ENCODE peak calls at places on chromosomes 11 and 22, in seven cellular contexts. M is endothelial cell of umbilical vein, C is spleen, G is IMR-90, L is heart left ventricle, I is Peyer's patch, B is uterus. K is an unnamed sample.

GRCh38 chr11:70080763-70081162 is 2.6 kb downstream of the ANO1 start:
- DNase-seq in B (no peak), L (no peak), I (no peak), G (no peak), C (no peak), M (no peak), K (peak; percentile 76)

GRCh38 chr11:130211781-130212401 is 52.3 kb downstream of the ST14 start:
- DNase-seq in I (peak; percentile 10), B (no peak), M (no peak), L (peak; percentile 20), C (peak; percentile 77), G (no peak), K (no peak)

GRCh38 chr11:76885390-76886097 is 24.8 kb downstream of the ACER3 start:
- DNase-seq in M (peak; percentile 96), G (peak; percentile 49), C (no peak), L (no peak), I (no peak), B (no peak), K (no peak)

GRCh38 chr22:39519681-39520053 is 695 bp upstream of the ATF4 start:
- DNase-seq in L (peak; percentile 76), B (peak; percentile 66), C (no peak), I (peak; percentile 54), G (no peak), M (no peak), K (no peak)

GRCh38 chr11:3222941-3223905 is 4.6 kb upstream of the MRGPRG start:
- DNase-seq in M (no peak), B (no peak), C (no peak), I (no peak), L (no peak), G (no peak), K (no peak)

GRCh38 chr22:36743591-36744412 is 32.1 kb downstream of the IFT27 start:
- DNase-seq in G (no peak), B (no peak), C (no peak), I (no peak), M (no peak), L (no peak), K (peak; percentile 34)

GRCh38 chr22:36862251-36863242 is 1.7 kb downstream of the NCF4 start:
- DNase-seq in C (peak; percentile 90), I (peak; percentile 74), M (no peak), B (no peak), G (no peak), L (peak; percentile 67), K (no peak)

GRCh38 chr11:70783821-70784220 is 385.5 kb downstream of the CTTN start:
- DNase-seq in C (no peak), G (no peak), B (no peak), I (no peak), M (no peak), L (no peak), K (no peak)

GRCh38 chr11:90204832-90205646 is 17.8 kb downstream of the CHORDC1 start:
- DNase-seq in L (no peak), M (peak; percentile 68), C (no peak), B (no peak), I (no peak), G (peak; percentile 66), K (no peak)

GRCh38 chr11:95228081-95228859 is 2.7 kb downstream of the SESN3 start:
- DNase-seq in C (no peak), L (no peak), M (peak; percentile 14), I (no peak), G (no peak), B (no peak), K (no peak)

GRCh38 chr11:85823816-85824215 is 12.9 kb upstream of the SYTL2 start:
- DNase-seq in C (no peak), I (peak; percentile 49), M (no peak), L (no peak), G (peak; percentile 46), B (no peak), K (no peak)

GRCh38 chr11:101706541-101706940 is 122.7 kb upstream of the TRPC6 start:
- DNase-seq in G (peak; percentile 83), M (no peak), I (no peak), C (no peak), B (no peak), L (no peak), K (no peak)

GRCh38 chr22:30523646-30524489 is 18.4 kb upstream of the SEC14L4 start:
- DNase-seq in I (no peak), M (no peak), B (no peak), L (no peak), C (no peak), G (no peak), K (no peak)

GRCh38 chr11:47394050-47394321 is 14.4 kb upstream of the SLC39A13 start:
- DNase-seq in I (no peak), L (peak; percentile 46), G (no peak), C (peak; percentile 93), B (no peak), M (no peak), K (no peak)

GRCh38 chr22:17493384-17493981 is 69.8 kb upstream of the SLC25A18 start:
- DNase-seq in M (no peak), C (no peak), B (peak; percentile 21), G (no peak), L (no peak), I (no peak), K (no peak)

GRCh38 chr11:110903830-110904229 is 191.6 kb upstream of the ARHGAP20 start:
- DNase-seq in L (no peak), G (peak; percentile 75), C (no peak), I (no peak), M (no peak), B (no peak), K (no peak)

GRCh38 chr11:110897035-110897434 is 184.8 kb upstream of the ARHGAP20 start:
- DNase-seq in L (no peak), M (peak; percentile 14), G (peak; percentile 80), C (no peak), I (no peak), B (no peak), K (no peak)

GRCh38 chr11:110903378-110903777 is 191.1 kb upstream of the ARHGAP20 start:
- DNase-seq in L (no peak), C (no peak), M (no peak), G (no peak), B (no peak), I (no peak), K (no peak)

GRCh38 chr11:110901441-110901840 is 189.2 kb upstream of the ARHGAP20 start:
- DNase-seq in C (no peak), M (no peak), B (no peak), G (no peak), I (no peak), L (no peak), K (no peak)

DNA sequence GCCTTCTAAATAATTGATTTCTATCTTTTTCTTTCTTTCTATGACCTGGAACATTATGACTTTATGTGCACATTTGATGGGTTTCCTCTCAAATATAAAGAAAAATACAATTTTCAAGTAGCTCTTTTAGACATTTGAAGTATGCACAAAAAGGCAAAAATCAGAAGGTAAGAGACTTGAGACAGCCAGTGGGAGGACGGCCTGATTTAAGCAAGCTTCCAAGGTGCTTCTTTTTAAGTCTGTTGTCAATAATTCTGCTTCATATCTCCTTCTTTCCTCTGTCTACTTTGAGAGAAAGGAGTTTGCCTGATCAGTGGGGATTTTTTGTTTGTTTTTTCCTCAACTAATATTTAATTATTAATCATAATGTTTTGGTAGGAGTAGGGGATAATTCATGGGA is 188.2 kb upstream of the ARHGAP20 start:
- DNase-seq in G (no peak), C (no peak), M (no peak), L (no peak), B (no peak), I (no peak), K (no peak)
- TF ChIP-seq POLR2A in G (no peak), C (no peak), M (no peak), L (no peak), B (no peak), I (no peak), K (no peak)

GRCh38 chr22:41563051-41563711 is 2.4 kb downstream of the CSDC2 start:
- DNase-seq in C (no peak), I (no peak), M (peak; percentile 31), B (peak; percentile 74), G (peak; percentile 85), L (peak; percentile 65), K (no peak)
- TF ChIP-seq POLR2A in C (no peak), I (no peak), M (no peak), B (peak; percentile 28), G (no peak), L (no peak), K (no peak)

GRCh38 chr11:235998-236773 is at the start of gene SIRT3:
- DNase-seq in M (peak; percentile 72), L (peak; percentile 87), C (peak; percentile 96), I (peak; percentile 85), B (peak; percentile 79), G (peak; percentile 65), K (peak; percentile 78)
- TF ChIP-seq POLR2A in M (peak; percentile 87), L (no peak), C (peak; percentile 70), I (peak; percentile 73), B (peak; percentile 50), G (peak; percentile 70), K (no peak)

GRCh38 chr11:34192481-34193401 is 87.3 kb downstream of the NAT10 start:
- DNase-seq in M (no peak), B (peak; percentile 80), G (peak; percentile 93), L (peak; percentile 70), C (no peak), I (no peak), K (no peak)
- TF ChIP-seq POLR2A in M (no peak), B (no peak), G (peak; percentile 28), L (no peak), C (no peak), I (no peak), K (no peak)

GRCh38 chr11:64331569-64332371 is 8.2 kb upstream of the CCDC88B start:
- DNase-seq in C (peak; percentile 92), L (peak; percentile 84), M (peak; percentile 74), I (peak; percentile 73), B (no peak), G (peak; percentile 87), K (no peak)
- TF ChIP-seq POLR2A in C (no peak), L (no peak), M (no peak), I (no peak), B (no peak), G (no peak), K (no peak)

GRCh38 chr11:64233913-64234839 is at the start of gene VEGFB:
- DNase-seq in B (peak; percentile 80), M (peak; percentile 48), C (peak; percentile 94), L (peak; percentile 85), G (peak; percentile 26), I (peak; percentile 81), K (no peak)
- TF ChIP-seq POLR2A in B (peak; percentile 56), M (no peak), C (no peak), L (no peak), G (no peak), I (no peak), K (peak; percentile 24)